ENCODE peak calls at places on chromosomes 5 and 9, in five cellular contexts. One of them, this sample, is unnamed.

GRCh38 chr5:173953528-173954090 is 35.4 kb upstream of the C5orf47 start:
- DNase-seq in H9: no peak
- DNase-seq in neuronal stem cell: no peak
- DNase-seq in trophoblast cell: no peak
- DNase-seq in H1: no peak
- DNase-seq in this sample: peak; percentile 80

GRCh38 chr5:15914603-15915002 is 265.0 kb downstream of the MARCHF11 start:
- DNase-seq in H9: no peak
- DNase-seq in neuronal stem cell: no peak
- DNase-seq in trophoblast cell: no peak
- DNase-seq in H1: no peak
- DNase-seq in this sample: no peak

GRCh38 chr5:15574806-15575205 is 74.8 kb downstream of the FBXL7 start:
- DNase-seq in H9: no peak
- DNase-seq in neuronal stem cell: no peak
- DNase-seq in trophoblast cell: no peak
- DNase-seq in H1: no peak
- DNase-seq in this sample: no peak

GRCh38 chr5:126919566-126919965 is 110.8 kb downstream of the MARCHF3 start:
- DNase-seq in H9: no peak
- DNase-seq in neuronal stem cell: no peak
- DNase-seq in trophoblast cell: no peak
- DNase-seq in H1: no peak
- DNase-seq in this sample: no peak

GRCh38 chr9:136339173-136339957 is 12.0 kb downstream of the GPSM1 start:
- DNase-seq in H9: peak; percentile 78
- DNase-seq in neuronal stem cell: peak; percentile 68
- DNase-seq in trophoblast cell: peak; percentile 86
- DNase-seq in H1: no peak
- DNase-seq in this sample: peak; percentile 60

GRCh38 chr9:114507726-114508125 is 2.5 kb upstream of the WHRN start:
- DNase-seq in H9: no peak
- DNase-seq in neuronal stem cell: peak; percentile 32
- DNase-seq in trophoblast cell: peak; percentile 27
- DNase-seq in H1: no peak
- DNase-seq in this sample: peak; percentile 46

GRCh38 chr9:120866651-120867050 is 10.3 kb downstream of the PHF19 start:
- DNase-seq in H9: no peak
- DNase-seq in neuronal stem cell: no peak
- DNase-seq in trophoblast cell: no peak
- DNase-seq in H1: no peak
- DNase-seq in this sample: no peak

GRCh38 chr9:137269231-137269772 is 8.2 kb upstream of the TOR4A start:
- DNase-seq in H9: no peak
- DNase-seq in neuronal stem cell: no peak
- DNase-seq in trophoblast cell: no peak
- DNase-seq in H1: no peak
- DNase-seq in this sample: peak; percentile 92

GRCh38 chr5:2901511-2901910 is 150.0 kb upstream of the IRX2 start:
- DNase-seq in H9: no peak
- DNase-seq in neuronal stem cell: no peak
- DNase-seq in trophoblast cell: peak; percentile 6
- DNase-seq in H1: no peak
- DNase-seq in this sample: no peak

GRCh38 chr9:137451976-137452760 is 7.0 kb downstream of the NSMF start:
- DNase-seq in H9: no peak
- DNase-seq in neuronal stem cell: no peak
- DNase-seq in trophoblast cell: no peak
- DNase-seq in H1: no peak
- DNase-seq in this sample: no peak

GRCh38 chr9:73265876-73266275 is 114.2 kb downstream of the ANXA1 start:
- DNase-seq in H9: no peak
- DNase-seq in neuronal stem cell: no peak
- DNase-seq in trophoblast cell: peak; percentile 35
- DNase-seq in H1: no peak
- DNase-seq in this sample: no peak

GRCh38 chr5:27290166-27290565 is 251.8 kb upstream of the CDH9 start:
- DNase-seq in H9: no peak
- DNase-seq in neuronal stem cell: no peak
- DNase-seq in trophoblast cell: no peak
- DNase-seq in H1: no peak
- DNase-seq in this sample: peak; percentile 12

GRCh38 chr9:133449760-133450159 is 10.0 kb upstream of the CACFD1 start:
- DNase-seq in H9: no peak
- DNase-seq in neuronal stem cell: no peak
- DNase-seq in trophoblast cell: no peak
- DNase-seq in H1: no peak
- DNase-seq in this sample: no peak

GRCh38 chr5:68239485-68239884 is 23.9 kb downstream of the PIK3R1 start:
- DNase-seq in H9: no peak
- DNase-seq in neuronal stem cell: no peak
- DNase-seq in trophoblast cell: peak; percentile 39
- DNase-seq in H1: no peak
- DNase-seq in this sample: peak; percentile 90

GRCh38 chr5:76219636-76220035 is 136.5 kb downstream of the SV2C start:
- DNase-seq in H9: no peak
- DNase-seq in neuronal stem cell: no peak
- DNase-seq in trophoblast cell: no peak
- DNase-seq in H1: no peak
- DNase-seq in this sample: no peak

GRCh38 chr5:108356286-108356685 is 25.6 kb downstream of the FBXL17 start:
- DNase-seq in H9: no peak
- DNase-seq in neuronal stem cell: no peak
- DNase-seq in trophoblast cell: no peak
- DNase-seq in H1: no peak
- DNase-seq in this sample: no peak

GRCh38 chr5:96220610-96221390 is 212.2 kb downstream of the PCSK1 start:
- DNase-seq in H9: no peak
- DNase-seq in neuronal stem cell: no peak
- DNase-seq in trophoblast cell: peak; percentile 59
- DNase-seq in H1: no peak
- DNase-seq in this sample: peak; percentile 63

GRCh38 chr9:21974542-21975409 is 19.4 kb downstream of the CDKN2A start:
- DNase-seq in H9: peak; percentile 92
- DNase-seq in neuronal stem cell: peak; percentile 72
- DNase-seq in trophoblast cell: peak; percentile 25
- DNase-seq in H1: peak; percentile 81
- DNase-seq in this sample: peak; percentile 58

GRCh38 chr9:131276107-131276888 is at the start of gene FAM78A:
- DNase-seq in H9: no peak
- DNase-seq in neuronal stem cell: no peak
- DNase-seq in trophoblast cell: peak; percentile 91
- DNase-seq in H1: no peak
- DNase-seq in this sample: peak; percentile 19

GRCh38 chr5:133384120-133384855 is 228.1 kb downstream of the FSTL4 start:
- DNase-seq in H9: peak; percentile 25
- DNase-seq in neuronal stem cell: no peak
- DNase-seq in trophoblast cell: no peak
- DNase-seq in H1: no peak
- DNase-seq in this sample: no peak

GRCh38 chr9:115114084-115114483 is 3.9 kb downstream of the TNC start:
- DNase-seq in H9: no peak
- DNase-seq in neuronal stem cell: no peak
- DNase-seq in trophoblast cell: no peak
- DNase-seq in H1: no peak
- DNase-seq in this sample: no peak

GRCh38 chr9:35935261-35935660 is 22.7 kb downstream of the OR2S2 start:
- DNase-seq in H9: no peak
- DNase-seq in neuronal stem cell: no peak
- DNase-seq in trophoblast cell: peak; percentile 83
- DNase-seq in H1: no peak
- DNase-seq in this sample: no peak

GRCh38 chr9:126696091-126696763 is 82.5 kb downstream of the LMX1B start:
- DNase-seq in H9: peak; percentile 28
- DNase-seq in neuronal stem cell: no peak
- DNase-seq in trophoblast cell: no peak
- DNase-seq in H1: no peak
- DNase-seq in this sample: no peak

GRCh38 chr5:1437452-1437851 is 7.8 kb downstream of the SLC6A3 start:
- DNase-seq in H9: peak; percentile 73
- DNase-seq in neuronal stem cell: no peak
- DNase-seq in trophoblast cell: peak; percentile 16
- DNase-seq in H1: peak; percentile 13
- DNase-seq in this sample: peak; percentile 24

GRCh38 chr5:156498226-156498965 is 171.4 kb downstream of the SGCD start:
- DNase-seq in H9: no peak
- DNase-seq in neuronal stem cell: no peak
- DNase-seq in trophoblast cell: no peak
- DNase-seq in H1: no peak
- DNase-seq in this sample: no peak

GRCh38 chr5:21802869-21803490 is 1050.2 kb downstream of the CDH12 start:
- DNase-seq in H9: no peak
- DNase-seq in neuronal stem cell: peak; percentile 9
- DNase-seq in trophoblast cell: peak; percentile 63
- DNase-seq in H1: no peak
- DNase-seq in this sample: peak; percentile 38

GRCh38 chr5:123035320-123035949 is 1.1 kb downstream of the PPIC start:
- DNase-seq in H9: peak; percentile 83
- DNase-seq in neuronal stem cell: peak; percentile 11
- DNase-seq in trophoblast cell: peak; percentile 78
- DNase-seq in H1: peak; percentile 29
- DNase-seq in this sample: peak; percentile 53

GRCh38 chr5:84168841-84169240 is 215.8 kb downstream of the EDIL3 start:
- DNase-seq in H9: no peak
- DNase-seq in neuronal stem cell: no peak
- DNase-seq in trophoblast cell: no peak
- DNase-seq in H1: no peak
- DNase-seq in this sample: no peak

GRCh38 chr9:78014776-78015175 is 16.8 kb downstream of the GNAQ start:
- DNase-seq in H9: no peak
- DNase-seq in neuronal stem cell: no peak
- DNase-seq in trophoblast cell: peak; percentile 59
- DNase-seq in H1: no peak
- DNase-seq in this sample: peak; percentile 37

GRCh38 chr9:78011037-78011436 is 20.6 kb downstream of the GNAQ start:
- DNase-seq in H9: no peak
- DNase-seq in neuronal stem cell: no peak
- DNase-seq in trophoblast cell: no peak
- DNase-seq in H1: no peak
- DNase-seq in this sample: peak; percentile 57

GRCh38 chr9:78017294-78017693 is 14.3 kb downstream of the GNAQ start:
- DNase-seq in H9: no peak
- DNase-seq in neuronal stem cell: no peak
- DNase-seq in trophoblast cell: no peak
- DNase-seq in H1: no peak
- DNase-seq in this sample: no peak

GRCh38 chr9:78013924-78014323 is 17.7 kb downstream of the GNAQ start:
- DNase-seq in H9: no peak
- DNase-seq in neuronal stem cell: no peak
- DNase-seq in trophoblast cell: peak; percentile 30
- DNase-seq in H1: no peak
- DNase-seq in this sample: no peak

DNA sequence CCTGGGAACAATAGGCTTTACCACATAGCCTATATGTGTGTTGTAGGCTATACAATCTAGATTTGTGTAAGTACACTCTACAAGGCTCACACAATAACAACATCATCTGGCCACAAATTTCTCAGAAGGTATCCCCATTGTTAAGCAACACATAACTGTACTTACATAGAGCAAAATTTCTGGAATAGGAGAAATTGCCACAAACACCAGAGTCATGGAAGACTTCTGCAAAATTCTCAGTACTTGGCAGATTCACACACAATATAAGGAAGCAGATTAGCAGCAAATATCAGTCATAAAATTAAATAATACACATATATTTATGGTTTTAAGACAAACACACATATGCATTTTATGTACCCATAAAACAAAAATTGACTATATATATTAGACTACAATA is 16.4 kb downstream of the GNAQ start:
- DNase-seq in H9: no peak
- DNase-seq in neuronal stem cell: no peak
- DNase-seq in trophoblast cell: no peak
- DNase-seq in H1: no peak
- DNase-seq in this sample: no peak
- H3K4me1 ChIP-seq in H9: peaks cover 4% of the 10 kb centered on the region
- H3K4me1 ChIP-seq in neuronal stem cell: no peaks in the 10 kb centered on the region
- H3K4me1 ChIP-seq in trophoblast cell: peaks cover 3% of the 10 kb centered on the region
- H3K4me1 ChIP-seq in H1: peaks cover under 1% of the 10 kb centered on the region
- H3K4me1 ChIP-seq in this sample: peaks cover 6% of the 10 kb centered on the region

GRCh38 chr5:171162602-171163001 is 146.4 kb upstream of the TLX3 start:
- DNase-seq in H9: peak; percentile 76
- DNase-seq in neuronal stem cell: peak; percentile 43
- DNase-seq in trophoblast cell: no peak
- DNase-seq in H1: peak; percentile 39
- DNase-seq in this sample: peak; percentile 24

GRCh38 chr5:171166766-171167165 is 142.3 kb upstream of the TLX3 start:
- DNase-seq in H9: no peak
- DNase-seq in neuronal stem cell: no peak
- DNase-seq in trophoblast cell: no peak
- DNase-seq in H1: no peak
- DNase-seq in this sample: no peak

GRCh38 chr5:171157775-171158174 is 151.3 kb upstream of the TLX3 start:
- DNase-seq in H9: no peak
- DNase-seq in neuronal stem cell: no peak
- DNase-seq in trophoblast cell: no peak
- DNase-seq in H1: no peak
- DNase-seq in this sample: no peak

GRCh38 chr5:171158581-171158980 is 150.5 kb upstream of the TLX3 start:
- DNase-seq in H9: no peak
- DNase-seq in neuronal stem cell: no peak
- DNase-seq in trophoblast cell: peak; percentile 5
- DNase-seq in H1: no peak
- DNase-seq in this sample: no peak

GRCh38 chr5:171162165-171162564 is 146.9 kb upstream of the TLX3 start:
- DNase-seq in H9: peak; percentile 26
- DNase-seq in neuronal stem cell: no peak
- DNase-seq in trophoblast cell: no peak
- DNase-seq in H1: no peak
- DNase-seq in this sample: no peak
- H2BK12ac ChIP-seq in H9: no peak overlapping the region
- H2BK12ac ChIP-seq in neuronal stem cell: no peak overlapping the region
- H2BK12ac ChIP-seq in trophoblast cell: no peak overlapping the region
- H2BK12ac ChIP-seq in H1: peak overlapping the region; percentile 6
- H2BK12ac ChIP-seq in this sample: no peak overlapping the region

GRCh38 chr9:209143-209758 is 5.4 kb upstream of the DOCK8 start:
- DNase-seq in H9: no peak
- DNase-seq in neuronal stem cell: no peak
- DNase-seq in trophoblast cell: no peak
- DNase-seq in H1: no peak
- DNase-seq in this sample: no peak
- H3K4me1 ChIP-seq in H9: no peaks in the 10 kb centered on the region
- H3K4me1 ChIP-seq in neuronal stem cell: no peaks in the 10 kb centered on the region
- H3K4me1 ChIP-seq in trophoblast cell: no peaks in the 10 kb centered on the region
- H3K4me1 ChIP-seq in H1: no peaks in the 10 kb centered on the region
- H3K4me1 ChIP-seq in this sample: no peaks in the 10 kb centered on the region

GRCh38 chr5:177430146-177430951 is 3.9 kb downstream of the GRK6 start:
- DNase-seq in H9: no peak
- DNase-seq in neuronal stem cell: no peak
- DNase-seq in trophoblast cell: no peak
- DNase-seq in H1: no peak
- DNase-seq in this sample: no peak
- H2BK12ac ChIP-seq in H9: no peak overlapping the region
- H2BK12ac ChIP-seq in neuronal stem cell: peak overlapping the region; percentile 14
- H2BK12ac ChIP-seq in trophoblast cell: no peak overlapping the region
- H2BK12ac ChIP-seq in H1: no peak overlapping the region
- H2BK12ac ChIP-seq in this sample: no peak overlapping the region

This sample was measured in mesenchymal stem cell.